ENCODE peak calls at places on chromosomes 16 and 17, in six cellular contexts. B, I, N, L, T and F are unnamed samples.

GRCh38 chr17:10107320-10108165 is 90.9 kb downstream of the GAS7 start:
- DNase-seq in N (no peak), B (no peak), I (no peak), L (no peak), T (no peak), F (no peak)

GRCh38 chr16:74991593-74992403 is 6.9 kb upstream of the WDR59 start:
- DNase-seq in T (peak; percentile 32), I (no peak), L (no peak), N (no peak), B (no peak), F (no peak)

GRCh38 chr16:74485916-74486315 is 64.6 kb upstream of the CLEC18B start:
- DNase-seq in I (no peak), B (no peak), T (peak; percentile 43), L (no peak), N (no peak), F (no peak)

GRCh38 chr16:82586130-82586529 is 40.6 kb upstream of the CDH13 start:
- DNase-seq in N (no peak), L (no peak), B (no peak), T (no peak), I (no peak), F (no peak)

GRCh38 chr16:79929260-79929977 is 328.9 kb upstream of the MAF start:
- DNase-seq in B (no peak), T (no peak), L (no peak), I (no peak), N (no peak), F (no peak)

GRCh38 chr17:69501591-69502468 is 87.3 kb downstream of the MAP2K6 start:
- DNase-seq in N (no peak), B (peak; percentile 14), I (no peak), L (no peak), T (no peak), F (no peak)

GRCh38 chr17:19508327-19508867 is 25.3 kb upstream of the SLC47A1 start:
- DNase-seq in T (peak; percentile 75), I (no peak), N (no peak), L (no peak), B (peak; percentile 32), F (peak; percentile 52)

GRCh38 chr16:70747703-70748631 is 53.0 kb downstream of the VAC14 start:
- DNase-seq in T (no peak), L (no peak), B (no peak), I (no peak), N (no peak), F (no peak)

GRCh38 chr16:11016993-11017392 is 72.6 kb downstream of the CLEC16A start:
- DNase-seq in N (no peak), T (no peak), L (no peak), I (peak; percentile 82), B (no peak), F (no peak)

GRCh38 chr17:69609495-69610315 is 195.2 kb downstream of the MAP2K6 start:
- DNase-seq in T (no peak), L (no peak), N (no peak), I (no peak), B (no peak), F (no peak)

GRCh38 chr17:47205419-47205963 is 3.7 kb upstream of the MYL4 start:
- DNase-seq in N (peak; percentile 95), B (no peak), I (peak; percentile 65), T (no peak), L (no peak), F (peak; percentile 54)

GRCh38 chr17:58083491-58084316 is 485 bp downstream of the DYNLL2 start:
- DNase-seq in B (peak; percentile 44), T (peak; percentile 91), N (peak; percentile 57), I (peak; percentile 77), L (peak; percentile 71), F (peak; percentile 89)

GRCh38 chr16:67966549-67967182 is 1.8 kb downstream of the SLC12A4 start:
- DNase-seq in T (no peak), I (peak; percentile 53), N (no peak), B (no peak), L (no peak), F (no peak)

GRCh38 chr16:85204242-85205010 is 92.2 kb upstream of the CIBAR2 start:
- DNase-seq in L (no peak), I (no peak), T (no peak), N (no peak), B (no peak), F (no peak)

GRCh38 chr16:85321856-85322271 is 209.6 kb upstream of the CIBAR2 start:
- DNase-seq in B (no peak), N (no peak), I (peak; percentile 96), L (no peak), T (peak; percentile 77), F (no peak)

GRCh38 chr17:67196422-67196821 is 48.6 kb downstream of the HELZ start:
- DNase-seq in I (no peak), B (no peak), T (no peak), L (no peak), N (no peak), F (no peak)

GRCh38 chr16:82582971-82583370 is 43.8 kb upstream of the CDH13 start:
- DNase-seq in L (no peak), I (no peak), B (no peak), N (no peak), T (no peak), F (no peak)

GRCh38 chr17:55726440-55726839 is 3.8 kb upstream of the TMEM100 start:
- DNase-seq in I (peak; percentile 82), N (no peak), T (peak; percentile 73), B (no peak), L (no peak), F (no peak)

GRCh38 chr17:78276499-78276898 is 45.1 kb downstream of the TMEM235 start:
- DNase-seq in I (no peak), N (peak; percentile 89), L (no peak), B (no peak), T (no peak), F (peak; percentile 45)

GRCh38 chr17:50239913-50240312 is 34.4 kb upstream of the TMEM92 start:
- DNase-seq in I (no peak), B (no peak), T (no peak), L (no peak), N (no peak), F (no peak)

GRCh38 chr17:21125862-21126261 is 902 bp upstream of the DHRS7B start:
- DNase-seq in I (no peak), N (peak; percentile 50), T (no peak), B (no peak), L (no peak), F (no peak)

GRCh38 chr16:70614208-70614951 is 32.0 kb upstream of the IL34 start:
- DNase-seq in L (no peak), B (no peak), T (no peak), N (no peak), I (no peak), F (no peak)

GRCh38 chr17:42438600-42439567 is 15.8 kb upstream of the CAVIN1 start:
- DNase-seq in B (no peak), T (no peak), L (no peak), N (peak; percentile 32), I (no peak), F (no peak)

GRCh38 chr16:81536648-81537047 is 92.0 kb downstream of the CMIP start:
- DNase-seq in T (no peak), L (no peak), N (no peak), I (no peak), B (no peak), F (no peak)

GRCh38 chr17:82931696-82932060 is 91.9 kb upstream of the ZNF750 start:
- DNase-seq in B (no peak), N (no peak), L (peak; percentile 60), I (no peak), T (no peak), F (no peak)

GRCh38 chr16:9647981-9648701 is 534.1 kb downstream of the GRIN2A start:
- DNase-seq in N (peak; percentile 31), I (peak; percentile 21), T (peak; percentile 33), L (no peak), B (no peak), F (peak; percentile 26)

GRCh38 chr17:65677932-65678331 is 116.5 kb upstream of the AXIN2 start:
- DNase-seq in B (no peak), L (no peak), T (no peak), I (no peak), N (no peak), F (no peak)

GRCh38 chr16:31873556-31874353 is at the start of gene ZNF267:
- DNase-seq in L (peak; percentile 90), T (peak; percentile 93), I (peak; percentile 98), B (peak; percentile 83), N (peak; percentile 95), F (peak; percentile 88)
- TF ChIP-seq CTCF in L (no peak), T (no peak), I (no peak), B (no peak), N (no peak), F (no peak)

GRCh38 chr17:33949100-33949499 is 306.0 kb upstream of the CCL2 start:
- DNase-seq in I (no peak), L (no peak), N (no peak), T (peak; percentile 31), B (peak; percentile 31), F (no peak)
- TF ChIP-seq CTCF in I (no peak), L (peak; percentile 65), N (peak; percentile 12), T (peak; percentile 27), B (peak; percentile 73), F (peak; percentile 20)

GRCh38 chr17:17708816-17709215 is 27.6 kb downstream of the RAI1 start:
- DNase-seq in N (no peak), I (no peak), T (no peak), L (no peak), B (no peak), F (no peak)

GRCh38 chr17:17711708-17712141 is 30.5 kb downstream of the RAI1 start:
- DNase-seq in T (peak; percentile 50), L (no peak), N (no peak), I (no peak), B (no peak), F (no peak)

GRCh38 chr17:17709815-17710321 is 28.6 kb downstream of the RAI1 start:
- DNase-seq in N (no peak), B (no peak), T (no peak), I (no peak), L (no peak), F (no peak)

GRCh38 chr17:17710728-17711541 is 29.7 kb downstream of the RAI1 start:
- DNase-seq in T (peak; percentile 52), L (no peak), N (no peak), I (peak; percentile 88), B (peak; percentile 73), F (no peak)

DNA sequence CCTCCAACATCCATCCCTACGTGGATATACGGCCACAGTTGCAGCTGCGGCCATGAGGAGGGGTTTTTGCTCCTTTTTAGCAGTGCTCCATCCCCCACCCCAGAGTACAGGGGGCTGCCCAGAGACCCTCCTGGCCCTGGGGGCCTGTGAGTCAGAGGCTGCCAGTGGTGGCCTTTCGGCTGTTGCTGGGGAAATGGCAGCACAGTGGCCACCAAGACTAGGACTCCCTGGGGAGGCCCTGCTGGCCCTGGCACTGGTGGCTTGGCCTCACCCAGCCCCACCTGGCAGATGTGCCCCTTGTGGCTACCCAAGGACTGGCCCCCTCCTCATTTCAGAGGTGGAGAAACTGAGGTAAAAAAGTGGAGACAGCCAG is 29.1 kb downstream of the RAI1 start:
- DNase-seq in L (no peak), B (no peak), T (no peak), N (no peak), I (no peak), F (no peak)
- TF ChIP-seq CTCF in L (no peak), B (no peak), T (no peak), N (no peak), I (no peak), F (no peak)

DNA sequence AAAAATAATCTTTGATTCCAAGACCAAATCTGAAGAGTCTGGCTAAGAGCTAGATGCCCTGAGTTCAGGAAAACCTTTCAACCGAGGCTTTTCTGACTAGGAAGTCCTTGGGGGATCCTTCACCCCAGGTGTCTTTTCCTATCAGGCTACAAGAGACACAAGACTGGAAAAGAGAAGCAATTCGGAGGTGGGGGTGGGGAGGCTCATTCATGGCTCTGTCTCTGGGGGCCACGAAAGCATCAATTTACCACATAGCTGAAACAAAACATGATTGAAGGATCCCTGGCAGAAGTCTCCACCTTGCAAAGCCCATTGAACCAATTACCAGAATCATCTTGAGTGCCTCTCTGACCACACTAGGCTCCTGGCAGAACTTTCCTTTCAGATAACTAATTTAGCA is 239.8 kb upstream of the SALL1 start:
- DNase-seq in N (no peak), L (no peak), T (no peak), B (no peak), I (no peak), F (no peak)
- TF ChIP-seq CTCF in N (no peak), L (no peak), T (no peak), B (no peak), I (no peak), F (no peak)